ENCODE peak calls at places on chromosomes 2 and 18, in eight cellular contexts. K is testis, R is AG10803, F is GM23338, G is stomach, P is HL-60, M is NB4, C is neural progenitor cell. B is an unnamed sample.

GRCh38 chr2:240857039-240858008 is 11.3 kb upstream of the AGXT start:
- DNase-seq in K (no peak), R (no peak), F (no peak), G (peak), P (no peak), M (no peak), C (no peak), B (no peak)

GRCh38 chr18:44765451-44765850 is 84.8 kb downstream of the SETBP1 start:
- DNase-seq in K (no peak), R (no peak), F (no peak), G (no peak), P (no peak), M (no peak), C (no peak), B (no peak)

GRCh38 chr2:26721267-26722032 is 28.9 kb downstream of the KCNK3 start:
- DNase-seq in K (peak), R (no peak), F (peak), G (peak), P (no peak), M (no peak), C (no peak), B (no peak)

GRCh38 chr2:98477036-98477435 is 32.4 kb downstream of the INPP4A start:
- DNase-seq in K (no peak), R (no peak), F (no peak), G (no peak), P (no peak), M (peak), C (no peak), B (no peak)

GRCh38 chr2:179981085-179981484 is 26.0 kb downstream of the CWC22 start:
- DNase-seq in K (no peak), R (peak), F (no peak), G (no peak), P (no peak), M (no peak), C (no peak), B (peak)

GRCh38 chr18:55869965-55870585 is 282.1 kb upstream of the TCF4 start:
- DNase-seq in K (no peak), R (peak), F (no peak), G (no peak), P (no peak), M (no peak), C (no peak), B (no peak)

GRCh38 chr2:205827809-205828208 is 145.5 kb downstream of the NRP2 start:
- DNase-seq in K (no peak), R (no peak), F (no peak), G (no peak), P (no peak), M (no peak), C (peak), B (no peak)

GRCh38 chr2:72271766-72272615 is 124.3 kb upstream of the CYP26B1 start:
- DNase-seq in K (no peak), R (no peak), F (no peak), G (no peak), P (no peak), M (no peak), C (no peak), B (no peak)

GRCh38 chr2:240138275-240138984 is 2.0 kb downstream of the OTOS start:
- DNase-seq in K (peak), R (no peak), F (no peak), G (no peak), P (no peak), M (no peak), C (no peak), B (no peak)

DNA sequence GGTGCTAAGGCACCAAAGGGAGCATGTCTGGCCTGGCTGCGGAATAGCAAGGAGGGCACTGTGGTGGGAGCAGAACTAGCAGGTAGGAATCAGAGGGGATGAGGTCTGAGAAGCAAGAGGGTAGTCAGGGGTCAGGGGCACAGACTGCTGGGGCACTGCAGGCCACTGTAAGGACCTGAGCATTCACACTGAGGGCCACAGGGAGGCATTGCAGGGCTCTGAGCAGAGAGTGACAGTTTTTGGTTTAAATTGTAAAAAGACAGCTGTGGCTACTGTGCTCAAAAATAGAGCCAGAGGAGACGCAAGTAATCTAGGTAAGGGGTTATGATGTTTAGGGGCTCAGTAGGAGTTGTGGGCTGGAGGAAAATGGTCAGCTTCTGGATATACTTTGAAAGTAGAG is 41.5 kb downstream of the ARHGAP25 start:
- DNase-seq in K (no peak), R (no peak), F (no peak), G (no peak), P (no peak), M (peak), C (no peak), B (no peak)
- TF ChIP-seq CTCF in K (no peak), R (no peak), F (no peak), G (no peak), P (peak), M (peak), C (no peak), B (peak)

GRCh38 chr2:109611467-109612095 is 2.2 kb downstream of the SEPTIN10 start:
- DNase-seq in K (no peak), R (peak), F (no peak), G (no peak), P (no peak), M (peak), C (no peak), B (peak)
- H3K4me3 ChIP-seq in K (no peak), R (peak), F (peak), G (no peak), P (no peak), M (no peak), C (peak), B (no peak)

DNA sequence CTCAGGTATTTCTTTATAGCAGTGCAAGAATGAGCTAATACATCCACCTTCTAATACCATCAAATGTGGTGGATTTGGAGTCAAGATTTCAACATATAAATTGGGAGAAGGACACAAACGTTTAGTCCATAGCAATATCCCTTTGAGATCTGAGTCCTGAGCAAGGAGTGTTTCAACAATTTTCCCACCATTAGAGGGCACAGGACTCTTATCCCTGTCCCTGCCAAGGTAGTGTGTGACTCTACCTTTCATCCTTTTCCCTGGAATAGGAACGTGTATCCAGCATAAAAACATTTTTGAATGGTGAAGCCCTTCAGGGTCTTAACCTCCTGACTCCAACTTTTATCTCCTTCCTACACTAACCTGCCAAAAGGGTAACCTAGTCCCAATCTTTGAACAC is 181.3 kb upstream of the SRD5A2 start:
- DNase-seq in K (no peak), R (no peak), F (no peak), G (no peak), P (no peak), M (no peak), C (no peak), B (no peak)
- TF ChIP-seq CTCF in K (no peak), R (no peak), F (peak), G (no peak), P (no peak), M (no peak), C (no peak), B (peak)

GRCh38 chr2:10303174-10303633 is 500 bp downstream of the HPCAL1 start:
- DNase-seq in K (peak), R (no peak), F (no peak), G (peak), P (no peak), M (no peak), C (peak), B (no peak)

GRCh38 chr2:10302479-10303173 is at the start of gene HPCAL1:
- DNase-seq in K (peak), R (peak), F (peak), G (peak), P (peak), M (peak), C (peak), B (no peak)

GRCh38 chr2:10301946-10302478 is 692 bp upstream of the HPCAL1 start:
- DNase-seq in K (no peak), R (no peak), F (peak), G (no peak), P (no peak), M (no peak), C (peak), B (no peak)

GRCh38 chr2:10300328-10300920 is 2.3 kb upstream of the HPCAL1 start:
- DNase-seq in K (no peak), R (no peak), F (no peak), G (no peak), P (no peak), M (no peak), C (no peak), B (no peak)

DNA sequence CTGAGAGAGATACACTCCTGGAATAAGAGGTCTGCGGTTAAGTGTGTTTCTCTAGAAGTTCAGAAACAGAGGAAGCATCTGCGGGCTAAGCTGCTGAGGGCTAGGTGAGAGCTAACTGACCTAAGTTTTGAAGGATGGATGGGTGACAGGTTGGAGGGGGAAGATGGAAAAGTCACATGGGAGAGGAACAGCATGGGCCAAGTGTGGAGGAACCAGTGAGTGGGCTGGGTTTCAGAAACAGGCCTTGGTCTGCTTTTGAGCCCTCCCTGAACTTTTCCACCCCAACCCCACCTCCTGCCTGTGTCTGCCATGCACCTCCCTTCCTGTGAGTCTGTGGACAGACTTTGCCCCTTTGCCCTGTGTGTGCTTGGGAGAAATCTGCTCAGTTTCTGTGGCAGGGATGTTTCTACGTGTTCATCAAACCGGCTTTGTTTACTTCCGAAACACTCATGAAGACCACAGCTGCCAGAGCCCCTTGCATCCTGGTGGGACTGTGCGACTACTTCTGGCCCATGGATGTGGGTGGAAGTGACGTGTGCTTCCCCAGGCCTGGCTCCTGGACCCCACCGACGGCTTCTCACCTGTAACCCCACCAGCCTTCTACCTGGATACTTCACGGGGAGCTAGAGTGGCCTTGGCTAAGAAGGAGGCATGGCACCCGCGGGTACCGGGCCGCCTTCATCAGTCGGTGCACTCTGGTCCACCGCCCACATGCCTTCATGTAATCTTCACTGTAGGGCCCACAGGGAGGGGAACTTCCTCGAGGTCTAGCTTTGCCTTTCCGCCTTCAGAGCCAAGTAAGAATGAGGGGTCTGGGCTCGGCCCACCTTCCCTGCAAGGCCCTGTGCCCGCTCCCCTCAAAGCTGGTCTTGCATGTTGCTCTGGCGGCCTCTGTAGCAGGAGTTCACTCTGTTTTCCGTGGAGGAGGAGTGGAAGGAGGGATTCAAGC is 1.4 kb upstream of the HPCAL1 start:
- DNase-seq in K (no peak), R (no peak), F (no peak), G (no peak), P (no peak), M (no peak), C (no peak), B (no peak)
- H3K4me3 ChIP-seq in K (peak), R (no peak), F (peak), G (no peak), P (no peak), M (peak), C (no peak), B (no peak)

GRCh38 chr18:47815486-47816270 is 114.8 kb downstream of the SMAD2 start:
- DNase-seq in K (no peak), R (no peak), F (no peak), G (no peak), P (no peak), M (no peak), C (no peak), B (no peak)
- TF ChIP-seq CTCF in K (no peak), R (no peak), F (no peak), G (no peak), P (no peak), M (no peak), C (no peak), B (no peak)

GRCh38 chr2:201259216-201259615 is 1.1 kb upstream of the CASP8 start:
- DNase-seq in K (no peak), R (no peak), F (no peak), G (no peak), P (no peak), M (peak), C (no peak), B (no peak)
- H3K4me3 ChIP-seq in K (no peak), R (peak), F (no peak), G (peak), P (peak), M (peak), C (no peak), B (no peak)

DNA sequence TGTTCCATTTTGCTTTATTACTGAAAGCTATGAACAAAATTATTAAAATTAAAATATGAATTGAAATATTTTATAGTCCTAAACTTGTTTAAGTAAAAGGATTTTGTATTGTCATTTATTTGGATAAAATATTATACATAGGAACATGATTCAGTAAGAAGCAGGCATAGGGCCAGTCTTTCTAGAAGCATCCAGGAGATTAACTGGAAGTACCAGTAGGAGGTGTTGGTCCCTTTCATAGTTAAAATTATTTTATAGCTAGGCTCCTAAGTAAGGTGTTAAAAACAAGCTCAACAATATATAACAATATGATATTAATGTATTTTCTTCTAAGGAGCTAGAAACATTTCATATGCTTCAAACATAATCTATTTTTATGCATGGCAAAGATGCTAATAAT is 43.7 kb downstream of the FIGN start:
- DNase-seq in K (no peak), R (no peak), F (no peak), G (no peak), P (no peak), M (no peak), C (no peak), B (no peak)
- TF ChIP-seq CTCF in K (no peak), R (no peak), F (no peak), G (no peak), P (no peak), M (no peak), C (no peak), B (no peak)

DNA sequence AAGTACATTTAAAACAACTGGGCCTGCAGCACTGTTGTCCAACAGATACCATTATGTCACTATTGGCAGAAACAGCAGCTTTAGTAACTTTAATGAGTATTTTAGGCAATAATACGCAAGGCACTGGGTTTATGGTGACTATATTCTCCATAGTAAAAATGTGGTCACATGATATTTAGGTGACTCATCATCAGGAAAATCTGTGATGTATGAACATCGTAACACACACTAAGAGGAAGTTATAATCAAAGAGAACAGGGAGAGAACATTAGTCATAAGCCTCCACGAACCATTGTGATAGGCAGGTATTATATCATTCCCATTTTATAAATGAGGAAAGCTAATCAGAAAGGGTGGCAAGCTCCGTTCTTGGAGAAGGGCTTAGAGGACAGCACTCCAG is 36.9 kb downstream of the RAPH1 start:
- DNase-seq in K (no peak), R (peak), F (no peak), G (no peak), P (peak), M (peak), C (no peak), B (peak)
- H3K4me3 ChIP-seq in K (no peak), R (no peak), F (no peak), G (no peak), P (no peak), M (no peak), C (no peak), B (no peak)

DNA sequence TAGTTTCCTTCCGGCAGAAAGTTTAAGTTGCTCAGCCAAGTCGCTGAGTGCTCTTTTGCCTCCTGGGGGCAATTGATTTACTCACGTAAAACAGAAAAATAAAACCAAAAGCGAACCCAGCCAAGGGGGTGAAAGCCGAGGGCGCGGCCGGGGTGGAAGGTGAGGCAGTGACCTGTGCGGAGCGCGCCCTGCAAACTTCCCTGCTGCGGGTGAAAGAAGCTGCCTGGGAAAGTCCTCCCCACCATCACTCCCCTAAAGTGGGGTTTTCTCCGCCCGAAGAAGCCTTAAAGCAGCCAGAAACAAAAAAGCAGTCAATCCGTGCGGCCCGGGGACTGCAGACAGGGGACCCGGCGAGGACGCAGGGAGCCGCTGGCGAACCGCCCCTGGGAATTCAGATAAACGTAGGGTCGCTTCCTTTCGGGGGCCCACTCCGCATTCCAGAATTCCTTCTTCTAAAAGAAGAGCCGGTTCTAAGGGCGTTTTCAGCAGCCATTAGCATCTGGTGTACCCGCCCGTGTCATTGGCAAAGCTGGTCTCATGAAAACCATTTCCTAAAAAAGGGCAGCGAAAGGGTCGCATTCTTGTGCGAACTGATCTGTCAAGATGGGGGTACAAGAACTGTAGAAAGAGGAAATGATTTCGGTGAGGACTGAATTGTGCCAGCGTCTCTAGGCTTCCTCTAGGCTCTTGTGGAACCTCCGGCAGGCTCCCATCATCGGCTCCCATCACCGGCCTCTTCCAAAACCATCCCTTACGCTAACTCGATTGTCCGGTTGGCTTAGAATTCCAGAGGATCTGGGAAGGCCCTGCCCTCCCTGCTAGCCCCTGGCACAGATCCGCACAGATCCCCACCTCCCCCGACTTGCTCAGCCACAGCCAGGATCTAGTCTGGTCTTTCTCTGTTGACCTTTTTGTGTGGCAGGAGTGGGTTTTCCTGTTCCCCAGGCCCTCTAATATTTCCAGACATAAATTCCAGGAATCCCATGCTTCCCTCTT is 1.1 kb downstream of the RAB31 start:
- DNase-seq in K (peak), R (peak), F (peak), G (no peak), P (no peak), M (peak), C (peak), B (no peak)
- TF ChIP-seq CTCF in K (no peak), R (no peak), F (no peak), G (no peak), P (no peak), M (no peak), C (no peak), B (no peak)

B was measured in AG09309.